ENCODE peak calls at places on chromosomes 4 and X, in five cellular contexts. N is upper lobe of right lung, O is GM23248, Y is brain microvascular endothelial cell, B is mammary epithelial cell. P is an unnamed sample.

GRCh38 chr4:6239486-6239885 is 30.2 kb upstream of the WFS1 start:
- DNase-seq in O (no peak), B (no peak), N (peak), Y (no peak), P (no peak)

GRCh38 chrX:36534900-36535299 is 473.3 kb upstream of the FAM47C start:
- DNase-seq in Y (no peak), O (no peak), B (no peak), N (no peak), P (no peak)

GRCh38 chr4:40325406-40326019 is 9.6 kb upstream of the CHRNA9 start:
- DNase-seq in O (peak), B (peak), Y (peak), N (no peak), P (peak)

GRCh38 chr4:48268956-48269860 is at the start of gene TEC:
- DNase-seq in Y (no peak), N (peak), O (peak), B (no peak), P (peak)

GRCh38 chr4:181796502-181796901 is 446.7 kb upstream of the TENM3 start:
- DNase-seq in B (peak), Y (peak), N (no peak), O (peak), P (peak)

GRCh38 chrX:13476384-13476783 is 93.0 kb upstream of the EGFL6 start:
- DNase-seq in Y (no peak), N (no peak), B (no peak), O (no peak), P (no peak)

GRCh38 chrX:45517090-45517973 is 316.7 kb upstream of the DIPK2B start:
- DNase-seq in N (no peak), Y (peak), O (peak), B (peak), P (peak)

GRCh38 chrX:72683631-72684030 is 30.5 kb downstream of the PHKA1 start:
- DNase-seq in B (no peak), N (no peak), Y (no peak), O (no peak), P (no peak)

GRCh38 chrX:40152706-40153334 is 55.1 kb upstream of the BCOR start:
- DNase-seq in Y (no peak), N (peak), B (no peak), O (peak), P (no peak)

GRCh38 chr4:172099376-172099775 is 286.2 kb downstream of the GALNTL6 start:
- DNase-seq in N (no peak), Y (no peak), O (no peak), B (no peak), P (no peak)

GRCh38 chrX:68978211-68978780 is 149.5 kb downstream of the EFNB1 start:
- DNase-seq in O (no peak), B (no peak), N (no peak), Y (no peak), P (no peak)

GRCh38 chrX:2894885-2895292 is 34.2 kb downstream of the ARSD start:
- DNase-seq in N (no peak), Y (no peak), O (no peak), B (no peak), P (peak)

GRCh38 chr4:26723216-26723615 is 137.4 kb upstream of the STIM2 start:
- DNase-seq in O (no peak), B (no peak), N (no peak), Y (no peak), P (no peak)

GRCh38 chrX:109886122-109886761 is 116.7 kb upstream of the TMEM164 start:
- DNase-seq in B (peak), O (peak), Y (peak), N (no peak), P (peak)

GRCh38 chr4:127055349-127055748 is 577.4 kb upstream of the INTU start:
- DNase-seq in B (peak), N (no peak), Y (no peak), O (peak), P (peak)

GRCh38 chr4:184845367-184846011 is 19.7 kb upstream of the ACSL1 start:
- DNase-seq in O (peak), B (peak), Y (peak), N (no peak), P (peak)

GRCh38 chr4:110620352-110621327 is 2.2 kb downstream of the PITX2 start:
- DNase-seq in N (no peak), B (no peak), O (no peak), Y (no peak), P (no peak)

GRCh38 chr4:702618-703048 is 3.0 kb upstream of the PCGF3 start:
- DNase-seq in O (no peak), N (no peak), Y (no peak), B (no peak), P (no peak)

GRCh38 chr4:169611157-169611556 is 1.2 kb downstream of the NEK1 start:
- DNase-seq in Y (no peak), B (no peak), N (no peak), O (peak), P (no peak)

GRCh38 chr4:54226399-54227260 is 2.5 kb upstream of the PDGFRA start:
- DNase-seq in N (peak), Y (peak), O (peak), B (no peak), P (no peak)

DNA sequence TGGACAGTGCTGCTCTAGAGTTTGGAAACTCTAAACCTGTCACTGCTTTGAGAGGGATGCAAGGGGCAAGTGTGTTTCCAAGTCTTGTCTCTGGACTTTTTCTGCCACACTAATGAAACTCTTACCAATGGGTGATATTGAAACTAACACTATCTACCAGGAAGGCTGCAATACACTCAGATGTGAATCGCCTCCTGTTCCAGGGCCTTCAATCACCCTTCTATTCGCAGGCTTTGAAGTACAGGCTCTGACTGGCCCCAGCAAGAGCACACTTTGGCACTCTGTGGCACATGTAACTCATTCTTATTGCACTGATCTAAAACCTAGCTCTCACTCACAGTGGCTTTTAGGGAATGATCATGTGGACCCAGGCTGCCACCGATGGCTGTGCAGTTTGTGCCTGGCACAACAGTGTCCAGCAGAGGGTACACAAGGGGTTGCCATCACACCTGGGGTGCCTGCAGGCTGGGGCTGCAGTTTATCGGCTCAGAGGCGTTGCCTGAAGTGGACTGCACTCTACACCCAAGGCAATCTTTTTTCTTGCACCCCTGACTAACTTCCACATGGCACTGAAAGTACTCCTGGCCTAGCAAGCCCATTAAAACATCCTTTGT is 210.8 kb downstream of the MGST2 start:
- DNase-seq in B (peak), O (no peak), Y (no peak), N (no peak), P (peak)
- H3K4me3 ChIP-seq in B (no peak), O (no peak), Y (no peak), N (no peak), P (no peak)

GRCh38 chr4:43842594-43842993 is 606.0 kb downstream of the KCTD8 start:
- DNase-seq in N (no peak), Y (no peak), B (no peak), O (no peak), P (no peak)

GRCh38 chr4:43837604-43838003 is 611.0 kb downstream of the KCTD8 start:
- DNase-seq in Y (no peak), O (no peak), N (no peak), B (no peak), P (no peak)

GRCh38 chr4:43846111-43846587 is 602.5 kb downstream of the KCTD8 start:
- DNase-seq in N (peak), B (no peak), Y (no peak), O (no peak), P (no peak)

GRCh38 chr4:43843501-43843900 is 605.1 kb downstream of the KCTD8 start:
- DNase-seq in Y (peak), B (no peak), O (peak), N (no peak), P (no peak)
- H3K4me3 ChIP-seq in Y (no peak), B (no peak), O (no peak), N (no peak), P (no peak)

GRCh38 chr4:153205757-153206156 is 1.5 kb downstream of the TRIM2 start:
- DNase-seq in O (peak), Y (peak), N (no peak), B (peak), P (peak)
- H3K4me3 ChIP-seq in O (no peak), Y (peak), N (peak), B (no peak), P (no peak)

GRCh38 chr4:150971901-150972300 is 43.2 kb downstream of the LRBA start:
- DNase-seq in B (no peak), N (no peak), Y (no peak), O (no peak), P (no peak)
- H3K4me3 ChIP-seq in B (no peak), N (no peak), Y (no peak), O (no peak), P (no peak)